ENCODE peak calls at places on chromosomes 4 and X, in five cellular contexts. M is hepatocyte, U is heart left ventricle, H is esophagus muscularis mucosa, J is transverse colon. T is an unnamed sample.
A peak's percentile ranks its signal among the peaks of the same experiment; 100 is the strongest.

GRCh38 chrX:140249122-140249521 is 255.7 kb downstream of the SOX3 start:
- DNase-seq in M (no peak), U (no peak), H (no peak), J (no peak), T (no peak)

GRCh38 chr4:161279095-161279494 is 884.7 kb downstream of the FSTL5 start:
- DNase-seq in M (no peak), U (no peak), H (no peak), J (no peak), T (no peak)

GRCh38 chrX:10350991-10351390 is 194.2 kb downstream of the CLCN4 start:
- DNase-seq in M (no peak), U (no peak), H (no peak), J (no peak), T (no peak)

GRCh38 chrX:41472231-41472815 is 25.2 kb downstream of the NYX start:
- DNase-seq in M (no peak), U (no peak), H (no peak), J (no peak), T (no peak)

GRCh38 chr4:132227349-132228165 is 921.5 kb upstream of the PCDH10 start:
- DNase-seq in M (peak; percentile 90), U (no peak), H (no peak), J (no peak), T (no peak)

GRCh38 chr4:37803348-37803973 is 23.0 kb upstream of the PGM2 start:
- DNase-seq in M (peak; percentile 61), U (no peak), H (no peak), J (no peak), T (no peak)

GRCh38 chr4:41887821-41888699 is 47.2 kb upstream of the TMEM33 start:
- DNase-seq in M (peak; percentile 71), U (no peak), H (no peak), J (peak; percentile 21), T (no peak)

GRCh38 chrX:132958086-132958703 is at the start of gene HS6ST2:
- DNase-seq in M (peak; percentile 35), U (no peak), H (no peak), J (peak; percentile 31), T (no peak)

GRCh38 chrX:37599735-37600134 is 28.3 kb downstream of the LANCL3 start:
- DNase-seq in M (no peak), U (no peak), H (no peak), J (no peak), T (no peak)

GRCh38 chrX:87425618-87426017 is 92.0 kb upstream of the KLHL4 start:
- DNase-seq in M (no peak), U (no peak), H (no peak), J (no peak), T (no peak)

GRCh38 chr4:165714650-165715049 is 158.4 kb upstream of the TLL1 start:
- DNase-seq in M (no peak), U (no peak), H (no peak), J (no peak), T (no peak)

GRCh38 chr4:27318740-27319139 is 458.1 kb downstream of the STIM2 start:
- DNase-seq in M (peak; percentile 57), U (no peak), H (no peak), J (peak; percentile 47), T (no peak)

GRCh38 chr4:61992351-61992750 is 792.2 kb downstream of the ADGRL3 start:
- DNase-seq in M (no peak), U (no peak), H (no peak), J (no peak), T (no peak)

GRCh38 chrX:130124577-130124976 is 14.3 kb upstream of the ELF4 start:
- DNase-seq in M (no peak), U (no peak), H (no peak), J (no peak), T (no peak)

GRCh38 chrX:53479295-53479694 is 45.1 kb upstream of the HSD17B10 start:
- DNase-seq in M (no peak), U (no peak), H (no peak), J (no peak), T (no peak)

GRCh38 chrX:100085851-100086250 is 324.2 kb downstream of the PCDH19 start:
- DNase-seq in M (no peak), U (no peak), H (no peak), J (no peak), T (no peak)

GRCh38 chrX:2311483-2311882 is 189.3 kb downstream of the DHRSX start:
- DNase-seq in M (peak; percentile 47), U (no peak), H (no peak), J (no peak), T (no peak)

GRCh38 chrX:3348191-3348590 is 1.7 kb upstream of the MXRA5 start:
- DNase-seq in M (no peak), U (no peak), H (no peak), J (no peak), T (no peak)

GRCh38 chr4:38663021-38663800 is 788 bp upstream of the KLF3 start:
- DNase-seq in M (no peak), U (no peak), H (peak; percentile 95), J (no peak), T (no peak)

GRCh38 chrX:19156223-19156622 is 34.0 kb upstream of the ADGRG2 start:
- DNase-seq in M (no peak), U (no peak), H (no peak), J (peak; percentile 11), T (no peak)

GRCh38 chr4:104294811-104295210 is 199.9 kb downstream of the CXXC4 start:
- DNase-seq in M (no peak), U (no peak), H (no peak), J (no peak), T (no peak)

GRCh38 chrX:51894697-51895336 is 1.4 kb downstream of the MAGED1 start:
- DNase-seq in M (peak; percentile 18), U (peak; percentile 35), H (no peak), J (peak; percentile 27), T (no peak)

GRCh38 chr4:56448301-56448700 is 12.2 kb downstream of the PAICS start:
- DNase-seq in M (no peak), U (no peak), H (no peak), J (no peak), T (no peak)

GRCh38 chr4:55865228-55865806 is 11.9 kb downstream of the EXOC1 start:
- DNase-seq in M (no peak), U (no peak), H (no peak), J (no peak), T (no peak)

GRCh38 chrX:55149242-55149641 is 60.4 kb downstream of the PAGE2 start:
- DNase-seq in M (no peak), U (no peak), H (no peak), J (no peak), T (no peak)

GRCh38 chrX:55151199-55151598 is 62.4 kb downstream of the PAGE2 start:
- DNase-seq in M (no peak), U (no peak), H (no peak), J (no peak), T (no peak)
- H3K27ac ChIP-seq in M (no peak overlapping the region), U (no peak overlapping the region), H (no peak overlapping the region), J (no peak overlapping the region), T (no peak overlapping the region)

GRCh38 chrX:23816179-23816578 is 33.2 kb downstream of the SAT1 start:
- DNase-seq in M (no peak), U (no peak), H (no peak), J (no peak), T (no peak)

GRCh38 chrX:23820235-23820782 is 37.3 kb downstream of the SAT1 start:
- DNase-seq in M (no peak), U (no peak), H (no peak), J (no peak), T (no peak)

GRCh38 chrX:23819385-23820234 is 36.6 kb downstream of the SAT1 start:
- DNase-seq in M (no peak), U (no peak), H (no peak), J (no peak), T (no peak)

GRCh38 chrX:23815376-23815775 is 32.4 kb downstream of the SAT1 start:
- DNase-seq in M (no peak), U (no peak), H (no peak), J (no peak), T (no peak)

GRCh38 chrX:23817979-23818336 is 35.0 kb downstream of the SAT1 start:
- DNase-seq in M (no peak), U (no peak), H (no peak), J (no peak), T (no peak)
- H3K27ac ChIP-seq in M (no peak overlapping the region), U (no peak overlapping the region), H (no peak overlapping the region), J (no peak overlapping the region), T (no peak overlapping the region)

GRCh38 chr4:73259552-73260140 is 1.0 kb upstream of the ANKRD17 start:
- DNase-seq in M (peak; percentile 38), U (no peak), H (no peak), J (no peak), T (no peak)

GRCh38 chr4:73258668-73259551 is at the start of gene ANKRD17:
- DNase-seq in M (peak; percentile 96), U (peak; percentile 94), H (peak; percentile 97), J (peak; percentile 96), T (peak; percentile 87)

GRCh38 chr4:73257995-73258667 is 467 bp downstream of the ANKRD17 start:
- DNase-seq in M (peak; percentile 72), U (no peak), H (no peak), J (no peak), T (no peak)

GRCh38 chr4:73252001-73252400 is 6.6 kb downstream of the ANKRD17 start:
- DNase-seq in M (no peak), U (no peak), H (no peak), J (no peak), T (no peak)

DNA sequence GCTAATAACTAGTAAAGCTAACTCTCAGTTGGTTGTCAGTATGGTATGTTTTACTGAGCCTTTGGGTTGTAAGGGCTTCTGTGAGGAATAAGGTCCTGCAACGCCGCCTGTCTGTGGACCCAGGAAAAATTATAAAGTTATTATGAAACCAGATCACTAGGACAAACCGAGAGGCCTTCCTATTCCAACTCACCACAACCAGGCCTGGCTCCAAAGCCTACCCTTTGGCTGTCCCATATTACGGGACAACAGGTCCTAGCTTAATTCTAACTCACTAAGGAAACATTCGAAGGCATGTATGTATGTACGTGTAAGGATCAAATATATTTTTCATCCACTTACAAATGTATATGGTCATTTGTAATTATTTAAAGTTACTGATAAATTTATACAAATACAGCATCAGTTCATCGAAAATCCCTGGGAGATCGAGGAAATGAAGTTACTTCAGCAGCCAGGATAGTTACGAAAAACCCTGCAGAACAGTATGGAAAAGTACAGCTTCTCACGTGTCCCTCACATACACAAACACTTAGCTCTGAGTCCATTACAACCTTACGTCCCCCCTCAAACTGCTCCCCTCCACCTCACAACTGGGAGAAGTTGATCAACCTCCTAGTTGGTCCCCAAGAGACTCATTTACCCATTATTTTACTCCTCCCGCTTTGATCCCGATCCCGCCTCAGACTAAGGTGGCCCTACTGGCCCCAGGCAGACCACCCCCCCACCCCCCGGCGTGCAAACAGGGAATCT is 1.2 kb downstream of the ANKRD17 start:
- DNase-seq in M (peak; percentile 89), U (peak; percentile 80), H (peak; percentile 93), J (peak; percentile 85), T (peak; percentile 37)
- H3K27ac ChIP-seq in M (peak overlapping the region; percentile 97), U (peak overlapping the region; percentile 96), H (peak overlapping the region; percentile 94), J (peak overlapping the region; percentile 99), T (peak overlapping the region; percentile 96)

GRCh38 chr4:183407128-183407585 is 37.3 kb upstream of the CDKN2AIP start:
- DNase-seq in M (peak; percentile 91), U (peak; percentile 81), H (peak; percentile 94), J (peak; percentile 89), T (peak; percentile 78)
- H3K27ac ChIP-seq in M (peak overlapping the region; percentile 79), U (peak overlapping the region; percentile 27), H (peak overlapping the region; percentile 34), J (peak overlapping the region; percentile 77), T (peak overlapping the region; percentile 65)

DNA sequence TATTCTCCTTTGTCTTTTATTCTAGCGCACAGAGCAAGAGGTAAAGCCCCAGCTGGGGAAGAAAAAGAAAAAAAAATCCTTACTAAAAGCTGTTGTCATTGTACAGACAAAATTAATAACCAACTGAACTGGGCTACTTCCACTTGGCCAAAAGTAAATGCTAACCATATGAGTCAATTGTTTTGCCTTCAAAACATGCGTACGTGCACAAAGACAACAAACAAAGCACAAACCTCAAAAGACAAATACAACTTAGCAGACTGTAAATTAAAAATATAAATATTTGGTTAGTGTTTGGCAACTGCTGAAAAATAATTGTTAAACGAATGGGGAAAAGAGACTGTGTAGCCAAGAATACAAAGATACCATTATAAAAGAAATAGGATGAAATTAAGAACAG is 5.9 kb downstream of the EDA2R start:
- DNase-seq in M (no peak), U (no peak), H (no peak), J (no peak), T (no peak)
- H3K27ac ChIP-seq in M (no peak overlapping the region), U (no peak overlapping the region), H (no peak overlapping the region), J (no peak overlapping the region), T (no peak overlapping the region)

T was measured in effector memory CD4-positive, alpha-beta T cell.